ENCODE peak calls at places on chromosome 16, in four cellular contexts. One of them, this sample, is unnamed.

GRCh38 chr16:85231959-85232358 is 119.7 kb upstream of the CIBAR2 start:
- DNase-seq in H9: no peak
- DNase-seq in OCI-LY7: no peak
- DNase-seq in SK-N-SH: no peak
- DNase-seq in this sample: no peak

GRCh38 chr16:22193134-22193411 is 13.0 kb upstream of the EEF2K start:
- DNase-seq in H9: no peak
- DNase-seq in OCI-LY7: no peak
- DNase-seq in SK-N-SH: no peak
- DNase-seq in this sample: no peak

GRCh38 chr16:860891-861290 is 60.4 kb upstream of the GNG13 start:
- DNase-seq in H9: no peak
- DNase-seq in OCI-LY7: no peak
- DNase-seq in SK-N-SH: no peak
- DNase-seq in this sample: no peak

GRCh38 chr16:30113031-30113710 is at the start of gene GDPD3:
- DNase-seq in H9: peak
- DNase-seq in OCI-LY7: no peak
- DNase-seq in SK-N-SH: no peak
- DNase-seq in this sample: no peak

GRCh38 chr16:67248401-67249177 is at the start of gene SLC9A5:
- DNase-seq in H9: peak
- DNase-seq in OCI-LY7: peak
- DNase-seq in SK-N-SH: peak
- DNase-seq in this sample: no peak

GRCh38 chr16:86508947-86509758 is 1.2 kb upstream of the FOXF1 start:
- DNase-seq in H9: peak
- DNase-seq in OCI-LY7: no peak
- DNase-seq in SK-N-SH: no peak
- DNase-seq in this sample: no peak

GRCh38 chr16:14007460-14007859 is 63.7 kb upstream of the MRTFB start:
- DNase-seq in H9: no peak
- DNase-seq in OCI-LY7: no peak
- DNase-seq in SK-N-SH: no peak
- DNase-seq in this sample: no peak

GRCh38 chr16:14462811-14463210 is 167.2 kb downstream of the PARN start:
- DNase-seq in H9: no peak
- DNase-seq in OCI-LY7: no peak
- DNase-seq in SK-N-SH: no peak
- DNase-seq in this sample: no peak

GRCh38 chr16:1707193-1707790 is 1.3 kb downstream of the MAPK8IP3 start:
- DNase-seq in H9: no peak
- DNase-seq in OCI-LY7: peak
- DNase-seq in SK-N-SH: peak
- DNase-seq in this sample: peak

GRCh38 chr16:55294947-55295346 is 29.1 kb upstream of the IRX6 start:
- DNase-seq in H9: no peak
- DNase-seq in OCI-LY7: no peak
- DNase-seq in SK-N-SH: no peak
- DNase-seq in this sample: no peak

GRCh38 chr16:54286330-54287017 is at the start of gene IRX3:
- DNase-seq in H9: peak
- DNase-seq in OCI-LY7: no peak
- DNase-seq in SK-N-SH: peak
- DNase-seq in this sample: no peak

GRCh38 chr16:23847938-23848337 is 12.2 kb downstream of the PRKCB start:
- DNase-seq in H9: no peak
- DNase-seq in OCI-LY7: peak
- DNase-seq in SK-N-SH: no peak
- DNase-seq in this sample: no peak

GRCh38 chr16:30651124-30652004 is 604 bp downstream of the PRR14 start:
- DNase-seq in H9: peak
- DNase-seq in OCI-LY7: peak
- DNase-seq in SK-N-SH: peak
- DNase-seq in this sample: peak

GRCh38 chr16:73504591-73504990 is 456.7 kb upstream of the ZFHX3 start:
- DNase-seq in H9: no peak
- DNase-seq in OCI-LY7: no peak
- DNase-seq in SK-N-SH: no peak
- DNase-seq in this sample: no peak

GRCh38 chr16:68286153-68287074 is 22.1 kb downstream of the SLC7A6 start:
- DNase-seq in H9: no peak
- DNase-seq in OCI-LY7: peak
- DNase-seq in SK-N-SH: no peak
- DNase-seq in this sample: peak

GRCh38 chr16:9136596-9136995 is 45.2 kb downstream of the HAPSTR1 start:
- DNase-seq in H9: no peak
- DNase-seq in OCI-LY7: no peak
- DNase-seq in SK-N-SH: no peak
- DNase-seq in this sample: no peak

GRCh38 chr16:56192971-56193936 is 2.0 kb downstream of the GNAO1 start:
- DNase-seq in H9: no peak
- DNase-seq in OCI-LY7: no peak
- DNase-seq in SK-N-SH: peak
- DNase-seq in this sample: no peak

GRCh38 chr16:71479420-71479819 is 9.7 kb downstream of the ZNF19 start:
- DNase-seq in H9: peak
- DNase-seq in OCI-LY7: peak
- DNase-seq in SK-N-SH: peak
- DNase-seq in this sample: no peak

GRCh38 chr16:69711115-69711740 is 15.1 kb downstream of the NQO1 start:
- DNase-seq in H9: no peak
- DNase-seq in OCI-LY7: no peak
- DNase-seq in SK-N-SH: no peak
- DNase-seq in this sample: no peak

GRCh38 chr16:24499193-24499814 is 40.1 kb upstream of the RBBP6 start:
- DNase-seq in H9: peak
- DNase-seq in OCI-LY7: peak
- DNase-seq in SK-N-SH: peak
- DNase-seq in this sample: peak

GRCh38 chr16:4272114-4272954 is 489 bp downstream of the TFAP4 start:
- DNase-seq in H9: peak
- DNase-seq in OCI-LY7: peak
- DNase-seq in SK-N-SH: peak
- DNase-seq in this sample: peak

GRCh38 chr16:1620391-1620790 is 8.2 kb downstream of the CRAMP1 start:
- DNase-seq in H9: no peak
- DNase-seq in OCI-LY7: no peak
- DNase-seq in SK-N-SH: no peak
- DNase-seq in this sample: no peak

GRCh38 chr16:79716645-79717323 is 116.2 kb upstream of the MAF start:
- DNase-seq in H9: no peak
- DNase-seq in OCI-LY7: no peak
- DNase-seq in SK-N-SH: peak
- DNase-seq in this sample: no peak

GRCh38 chr16:57711-58110 is 4.1 kb downstream of the SNRNP25 start:
- DNase-seq in H9: no peak
- DNase-seq in OCI-LY7: no peak
- DNase-seq in SK-N-SH: no peak
- DNase-seq in this sample: no peak

GRCh38 chr16:29901607-29901945 is 1.3 kb downstream of the ASPHD1 start:
- DNase-seq in H9: no peak
- DNase-seq in OCI-LY7: no peak
- DNase-seq in SK-N-SH: peak
- DNase-seq in this sample: no peak

GRCh38 chr16:26981266-26981938 is 85.3 kb upstream of the C16orf82 start:
- DNase-seq in H9: no peak
- DNase-seq in OCI-LY7: no peak
- DNase-seq in SK-N-SH: no peak
- DNase-seq in this sample: no peak

GRCh38 chr16:28606291-28607115 is 3.3 kb downstream of the SULT1A1 start:
- DNase-seq in H9: no peak
- DNase-seq in OCI-LY7: no peak
- DNase-seq in SK-N-SH: no peak
- DNase-seq in this sample: no peak

GRCh38 chr16:28616636-28617035 is 6.8 kb upstream of the SULT1A1 start:
- DNase-seq in H9: peak
- DNase-seq in OCI-LY7: no peak
- DNase-seq in SK-N-SH: no peak
- DNase-seq in this sample: no peak

GRCh38 chr16:28609631-28610594 is at the start of gene SULT1A1:
- DNase-seq in H9: peak
- DNase-seq in OCI-LY7: no peak
- DNase-seq in SK-N-SH: peak
- DNase-seq in this sample: no peak

GRCh38 chr16:28607116-28607623 is 2.7 kb downstream of the SULT1A1 start:
- DNase-seq in H9: no peak
- DNase-seq in OCI-LY7: no peak
- DNase-seq in SK-N-SH: no peak
- DNase-seq in this sample: no peak

GRCh38 chr16:28610595-28611270 is 889 bp upstream of the SULT1A1 start:
- DNase-seq in H9: peak
- DNase-seq in OCI-LY7: no peak
- DNase-seq in SK-N-SH: no peak
- DNase-seq in this sample: no peak
- H3K4me2 ChIP-seq in H9: no peak
- H3K4me2 ChIP-seq in OCI-LY7: no peak
- H3K4me2 ChIP-seq in SK-N-SH: no peak
- H3K4me2 ChIP-seq in this sample: no peak

DNA sequence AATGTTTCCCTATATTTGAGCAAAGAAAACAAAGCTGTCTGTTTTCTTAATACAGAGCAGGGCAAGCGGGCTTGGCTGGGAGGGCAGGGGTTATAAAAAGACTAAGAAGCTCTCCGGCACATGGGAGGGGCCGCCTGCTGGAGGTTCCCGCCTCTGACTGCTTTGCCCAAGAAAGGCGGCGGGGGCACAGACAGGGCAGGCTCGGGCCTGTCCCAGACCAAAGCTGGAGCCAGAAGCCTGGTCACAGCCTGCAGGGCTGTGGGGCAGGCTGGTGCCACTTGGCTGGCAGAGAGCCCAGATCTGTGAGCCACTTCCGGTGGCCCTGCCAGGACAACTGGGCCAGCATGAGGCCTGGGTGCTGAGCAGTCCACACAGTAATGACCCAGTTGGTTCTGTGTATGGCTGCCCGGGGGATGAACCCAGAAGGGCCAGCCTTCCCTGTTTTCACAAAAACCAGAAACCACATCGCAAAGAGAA is 89.4 kb downstream of the LITAF start:
- DNase-seq in H9: peak
- DNase-seq in OCI-LY7: no peak
- DNase-seq in SK-N-SH: peak
- DNase-seq in this sample: peak
- H3K4me2 ChIP-seq in H9: no peak
- H3K4me2 ChIP-seq in OCI-LY7: peak
- H3K4me2 ChIP-seq in SK-N-SH: peak
- H3K4me2 ChIP-seq in this sample: peak

DNA sequence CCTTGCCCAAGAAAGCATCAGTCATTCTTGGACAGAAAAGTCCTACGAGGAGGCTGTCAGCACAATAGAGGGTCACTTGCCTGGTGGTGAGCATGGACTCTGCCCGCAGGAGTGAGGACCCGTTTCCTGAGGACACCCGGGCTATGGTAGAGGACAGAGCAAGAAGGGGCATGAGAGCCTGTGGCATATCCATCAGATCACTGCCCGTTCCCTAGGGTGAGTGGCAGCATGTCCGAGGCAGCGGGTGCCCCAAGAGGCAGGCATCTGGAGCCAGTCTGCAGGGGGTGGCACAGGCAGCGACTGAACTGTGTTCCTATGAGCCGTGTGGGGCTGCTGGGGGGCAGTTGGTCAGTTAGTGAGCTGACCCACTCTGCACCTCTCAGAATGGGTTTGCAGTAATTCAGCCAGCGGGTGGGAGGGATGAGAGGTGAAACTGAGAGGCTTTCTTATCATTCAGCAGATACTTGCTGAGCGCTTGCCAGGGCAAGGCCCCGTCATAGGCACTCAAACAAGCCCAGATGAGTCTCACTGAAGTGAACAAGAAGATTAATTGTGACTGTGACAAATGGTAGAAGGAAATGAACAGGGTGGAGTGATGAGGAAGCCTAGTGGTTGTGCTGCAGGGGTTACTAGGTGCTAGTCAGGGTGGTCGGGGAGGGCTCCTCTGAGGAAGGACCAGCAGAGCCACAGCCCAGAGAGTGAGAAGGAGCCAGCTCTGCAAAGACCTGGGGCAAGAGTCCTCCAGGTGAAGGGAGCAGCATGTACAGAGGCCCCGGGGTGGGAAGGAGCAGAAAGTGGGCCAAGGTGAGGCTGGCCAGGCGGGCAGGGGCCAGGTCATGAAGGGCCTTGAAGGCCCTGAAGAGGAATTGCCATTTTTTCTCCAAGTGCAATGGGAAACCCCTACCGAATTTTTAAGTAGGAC is 87.9 kb downstream of the CLEC16A start:
- DNase-seq in H9: no peak
- DNase-seq in OCI-LY7: no peak
- DNase-seq in SK-N-SH: no peak
- DNase-seq in this sample: no peak
- H3K4me2 ChIP-seq in H9: no peak
- H3K4me2 ChIP-seq in OCI-LY7: no peak
- H3K4me2 ChIP-seq in SK-N-SH: no peak
- H3K4me2 ChIP-seq in this sample: no peak

GRCh38 chr16:88792668-88793587 is 7.9 kb upstream of the PIEZO1 start:
- DNase-seq in H9: no peak
- DNase-seq in OCI-LY7: peak
- DNase-seq in SK-N-SH: no peak
- DNase-seq in this sample: no peak

GRCh38 chr16:88792078-88792550 is 7.1 kb upstream of the PIEZO1 start:
- DNase-seq in H9: no peak
- DNase-seq in OCI-LY7: no peak
- DNase-seq in SK-N-SH: no peak
- DNase-seq in this sample: no peak

GRCh38 chr16:88789593-88789992 is 4.6 kb upstream of the PIEZO1 start:
- DNase-seq in H9: no peak
- DNase-seq in OCI-LY7: no peak
- DNase-seq in SK-N-SH: no peak
- DNase-seq in this sample: no peak

GRCh38 chr16:88787579-88788314 is 2.7 kb upstream of the PIEZO1 start:
- DNase-seq in H9: no peak
- DNase-seq in OCI-LY7: no peak
- DNase-seq in SK-N-SH: no peak
- DNase-seq in this sample: no peak

DNA sequence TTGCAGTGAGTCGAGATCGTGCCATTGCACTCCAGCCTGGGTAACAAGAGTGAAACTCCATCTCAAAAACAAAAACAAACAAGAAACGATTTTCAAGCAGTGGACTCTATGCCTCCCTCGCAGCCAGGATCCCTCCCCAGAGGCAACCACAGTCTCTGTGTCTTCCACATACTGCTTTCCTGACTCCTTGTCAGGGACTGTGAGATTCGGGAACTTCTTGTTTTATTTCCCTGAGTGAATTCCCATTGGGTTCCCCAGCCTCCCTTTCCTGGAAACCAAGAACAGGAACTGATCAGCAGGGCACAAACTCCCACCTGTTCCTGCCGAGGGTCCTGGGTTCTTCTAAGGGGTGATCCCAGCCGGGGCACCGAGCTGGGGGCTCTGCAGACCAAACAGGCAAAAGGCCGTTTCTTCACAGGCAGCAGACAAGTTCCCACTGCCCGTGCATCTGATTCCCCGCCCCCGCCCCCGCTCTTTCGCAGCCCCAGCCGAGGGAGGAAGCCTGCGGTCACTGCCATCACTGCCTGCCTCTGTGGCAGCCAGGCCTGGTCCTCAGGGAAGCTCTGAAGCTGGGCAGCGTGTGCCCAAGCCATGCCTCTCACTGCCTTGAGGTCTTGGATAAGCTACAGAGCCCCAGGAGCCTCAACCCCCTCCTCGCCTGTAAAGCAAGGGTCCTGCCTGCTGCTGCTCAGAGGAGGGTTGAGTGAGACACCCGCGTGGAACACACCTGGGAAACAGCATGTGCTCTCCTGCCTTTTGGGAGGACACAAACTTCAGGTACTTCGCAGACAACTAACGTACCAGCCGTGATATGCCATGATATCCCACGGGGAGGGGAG is 5.5 kb upstream of the PIEZO1 start:
- DNase-seq in H9: no peak
- DNase-seq in OCI-LY7: peak
- DNase-seq in SK-N-SH: no peak
- DNase-seq in this sample: peak
- H3K4me2 ChIP-seq in H9: no peak
- H3K4me2 ChIP-seq in OCI-LY7: peak
- H3K4me2 ChIP-seq in SK-N-SH: no peak
- H3K4me2 ChIP-seq in this sample: peak

This sample was measured in MM.1S.